ENCODE peak calls at places on chromosomes 2 and 18, in eight cellular contexts. One of them, this sample, is unnamed.

GRCh38 chr18:36627616-36628015 is 201.2 kb downstream of the TPGS2 start:
- DNase-seq in GM23338: no peak
- DNase-seq in activated naive CD4-positive, alpha-beta T cell: no peak
- DNase-seq in A549: no peak
- DNase-seq in bronchial epithelial cell: peak
- DNase-seq in foreskin fibroblast: peak
- DNase-seq in activated T-helper 1 cell treated with anti-CD3 and anti-CD28 coated beads, Interleukin-2, amount 50 U/mL, for 16 hours: no peak
- DNase-seq in T-helper 1 cell: no peak
- DNase-seq in this sample: no peak

GRCh38 chr2:134367915-134368911 is 114.3 kb downstream of the MGAT5 start:
- DNase-seq in GM23338: no peak
- DNase-seq in activated naive CD4-positive, alpha-beta T cell: no peak
- DNase-seq in A549: no peak
- DNase-seq in bronchial epithelial cell: no peak
- DNase-seq in foreskin fibroblast: peak
- DNase-seq in activated T-helper 1 cell treated with anti-CD3 and anti-CD28 coated beads, Interleukin-2, amount 50 U/mL, for 16 hours: no peak
- DNase-seq in T-helper 1 cell: no peak
- DNase-seq in this sample: no peak

GRCh38 chr2:71813801-71814470 is 333.7 kb downstream of the CYP26B1 start:
- DNase-seq in GM23338: no peak
- DNase-seq in activated naive CD4-positive, alpha-beta T cell: no peak
- DNase-seq in A549: no peak
- DNase-seq in bronchial epithelial cell: no peak
- DNase-seq in foreskin fibroblast: no peak
- DNase-seq in activated T-helper 1 cell treated with anti-CD3 and anti-CD28 coated beads, Interleukin-2, amount 50 U/mL, for 16 hours: no peak
- DNase-seq in T-helper 1 cell: no peak
- DNase-seq in this sample: no peak

GRCh38 chr2:70304501-70304900 is 2.6 kb upstream of the FAM136A start:
- DNase-seq in GM23338: no peak
- DNase-seq in activated naive CD4-positive, alpha-beta T cell: no peak
- DNase-seq in A549: no peak
- DNase-seq in bronchial epithelial cell: peak
- DNase-seq in foreskin fibroblast: no peak
- DNase-seq in activated T-helper 1 cell treated with anti-CD3 and anti-CD28 coated beads, Interleukin-2, amount 50 U/mL, for 16 hours: no peak
- DNase-seq in T-helper 1 cell: no peak
- DNase-seq in this sample: no peak

GRCh38 chr2:85537600-85538506 is 1.1 kb upstream of the MAT2A start:
- DNase-seq in GM23338: peak
- DNase-seq in activated naive CD4-positive, alpha-beta T cell: no peak
- DNase-seq in A549: peak
- DNase-seq in bronchial epithelial cell: no peak
- DNase-seq in foreskin fibroblast: peak
- DNase-seq in activated T-helper 1 cell treated with anti-CD3 and anti-CD28 coated beads, Interleukin-2, amount 50 U/mL, for 16 hours: peak
- DNase-seq in T-helper 1 cell: no peak
- DNase-seq in this sample: peak

GRCh38 chr2:234911271-234911670 is 40.5 kb upstream of the SH3BP4 start:
- DNase-seq in GM23338: no peak
- DNase-seq in activated naive CD4-positive, alpha-beta T cell: no peak
- DNase-seq in A549: no peak
- DNase-seq in bronchial epithelial cell: peak
- DNase-seq in foreskin fibroblast: peak
- DNase-seq in activated T-helper 1 cell treated with anti-CD3 and anti-CD28 coated beads, Interleukin-2, amount 50 U/mL, for 16 hours: no peak
- DNase-seq in T-helper 1 cell: no peak
- DNase-seq in this sample: no peak

GRCh38 chr2:58834404-58834803 is 593.3 kb upstream of the FANCL start:
- DNase-seq in GM23338: peak
- DNase-seq in activated naive CD4-positive, alpha-beta T cell: no peak
- DNase-seq in A549: no peak
- DNase-seq in bronchial epithelial cell: peak
- DNase-seq in foreskin fibroblast: peak
- DNase-seq in activated T-helper 1 cell treated with anti-CD3 and anti-CD28 coated beads, Interleukin-2, amount 50 U/mL, for 16 hours: no peak
- DNase-seq in T-helper 1 cell: no peak
- DNase-seq in this sample: peak

GRCh38 chr2:205424326-205424725 is 258.0 kb upstream of the NRP2 start:
- DNase-seq in GM23338: no peak
- DNase-seq in activated naive CD4-positive, alpha-beta T cell: no peak
- DNase-seq in A549: no peak
- DNase-seq in bronchial epithelial cell: no peak
- DNase-seq in foreskin fibroblast: no peak
- DNase-seq in activated T-helper 1 cell treated with anti-CD3 and anti-CD28 coated beads, Interleukin-2, amount 50 U/mL, for 16 hours: no peak
- DNase-seq in T-helper 1 cell: no peak
- DNase-seq in this sample: peak

GRCh38 chr2:73886357-73886756 is 6.5 kb upstream of the ACTG2 start:
- DNase-seq in GM23338: no peak
- DNase-seq in activated naive CD4-positive, alpha-beta T cell: no peak
- DNase-seq in A549: no peak
- DNase-seq in bronchial epithelial cell: no peak
- DNase-seq in foreskin fibroblast: no peak
- DNase-seq in activated T-helper 1 cell treated with anti-CD3 and anti-CD28 coated beads, Interleukin-2, amount 50 U/mL, for 16 hours: no peak
- DNase-seq in T-helper 1 cell: no peak
- DNase-seq in this sample: no peak

GRCh38 chr2:46171441-46171953 is 125.7 kb upstream of the EPAS1 start:
- DNase-seq in GM23338: no peak
- DNase-seq in activated naive CD4-positive, alpha-beta T cell: no peak
- DNase-seq in A549: no peak
- DNase-seq in bronchial epithelial cell: peak
- DNase-seq in foreskin fibroblast: peak
- DNase-seq in activated T-helper 1 cell treated with anti-CD3 and anti-CD28 coated beads, Interleukin-2, amount 50 U/mL, for 16 hours: no peak
- DNase-seq in T-helper 1 cell: no peak
- DNase-seq in this sample: no peak

GRCh38 chr18:74803769-74804168 is 206.1 kb downstream of the ZNF407 start:
- DNase-seq in GM23338: peak
- DNase-seq in activated naive CD4-positive, alpha-beta T cell: no peak
- DNase-seq in A549: no peak
- DNase-seq in bronchial epithelial cell: no peak
- DNase-seq in foreskin fibroblast: no peak
- DNase-seq in activated T-helper 1 cell treated with anti-CD3 and anti-CD28 coated beads, Interleukin-2, amount 50 U/mL, for 16 hours: no peak
- DNase-seq in T-helper 1 cell: no peak
- DNase-seq in this sample: no peak

GRCh38 chr2:127591221-127591923 is 54.6 kb upstream of the GPR17 start:
- DNase-seq in GM23338: peak
- DNase-seq in activated naive CD4-positive, alpha-beta T cell: peak
- DNase-seq in A549: peak
- DNase-seq in bronchial epithelial cell: peak
- DNase-seq in foreskin fibroblast: peak
- DNase-seq in activated T-helper 1 cell treated with anti-CD3 and anti-CD28 coated beads, Interleukin-2, amount 50 U/mL, for 16 hours: peak
- DNase-seq in T-helper 1 cell: peak
- DNase-seq in this sample: peak

GRCh38 chr2:118974103-118974911 is 32.3 kb downstream of the MARCO start:
- DNase-seq in GM23338: no peak
- DNase-seq in activated naive CD4-positive, alpha-beta T cell: no peak
- DNase-seq in A549: peak
- DNase-seq in bronchial epithelial cell: peak
- DNase-seq in foreskin fibroblast: peak
- DNase-seq in activated T-helper 1 cell treated with anti-CD3 and anti-CD28 coated beads, Interleukin-2, amount 50 U/mL, for 16 hours: no peak
- DNase-seq in T-helper 1 cell: no peak
- DNase-seq in this sample: no peak

GRCh38 chr2:38619458-38620164 is 16.9 kb upstream of the HNRNPLL start:
- DNase-seq in GM23338: no peak
- DNase-seq in activated naive CD4-positive, alpha-beta T cell: no peak
- DNase-seq in A549: no peak
- DNase-seq in bronchial epithelial cell: peak
- DNase-seq in foreskin fibroblast: peak
- DNase-seq in activated T-helper 1 cell treated with anti-CD3 and anti-CD28 coated beads, Interleukin-2, amount 50 U/mL, for 16 hours: no peak
- DNase-seq in T-helper 1 cell: no peak
- DNase-seq in this sample: no peak

GRCh38 chr2:25400576-25401241 is 59.0 kb upstream of the DNMT3A start:
- DNase-seq in GM23338: no peak
- DNase-seq in activated naive CD4-positive, alpha-beta T cell: no peak
- DNase-seq in A549: no peak
- DNase-seq in bronchial epithelial cell: no peak
- DNase-seq in foreskin fibroblast: no peak
- DNase-seq in activated T-helper 1 cell treated with anti-CD3 and anti-CD28 coated beads, Interleukin-2, amount 50 U/mL, for 16 hours: no peak
- DNase-seq in T-helper 1 cell: no peak
- DNase-seq in this sample: no peak

GRCh38 chr2:203685081-203685621 is 21.3 kb upstream of the CD28 start:
- DNase-seq in GM23338: no peak
- DNase-seq in activated naive CD4-positive, alpha-beta T cell: no peak
- DNase-seq in A549: no peak
- DNase-seq in bronchial epithelial cell: peak
- DNase-seq in foreskin fibroblast: peak
- DNase-seq in activated T-helper 1 cell treated with anti-CD3 and anti-CD28 coated beads, Interleukin-2, amount 50 U/mL, for 16 hours: no peak
- DNase-seq in T-helper 1 cell: no peak
- DNase-seq in this sample: no peak

GRCh38 chr18:63676526-63676925 is 14.8 kb upstream of the SERPINB3 start:
- DNase-seq in GM23338: peak
- DNase-seq in activated naive CD4-positive, alpha-beta T cell: no peak
- DNase-seq in A549: no peak
- DNase-seq in bronchial epithelial cell: no peak
- DNase-seq in foreskin fibroblast: no peak
- DNase-seq in activated T-helper 1 cell treated with anti-CD3 and anti-CD28 coated beads, Interleukin-2, amount 50 U/mL, for 16 hours: no peak
- DNase-seq in T-helper 1 cell: no peak
- DNase-seq in this sample: peak

GRCh38 chr2:130327703-130328527 is 14.8 kb upstream of the IMP4 start:
- DNase-seq in GM23338: peak
- DNase-seq in activated naive CD4-positive, alpha-beta T cell: no peak
- DNase-seq in A549: no peak
- DNase-seq in bronchial epithelial cell: peak
- DNase-seq in foreskin fibroblast: peak
- DNase-seq in activated T-helper 1 cell treated with anti-CD3 and anti-CD28 coated beads, Interleukin-2, amount 50 U/mL, for 16 hours: no peak
- DNase-seq in T-helper 1 cell: no peak
- DNase-seq in this sample: no peak

GRCh38 chr18:79588636-79589481 is 90.7 kb upstream of the CTDP1 start:
- DNase-seq in GM23338: peak
- DNase-seq in activated naive CD4-positive, alpha-beta T cell: no peak
- DNase-seq in A549: no peak
- DNase-seq in bronchial epithelial cell: peak
- DNase-seq in foreskin fibroblast: peak
- DNase-seq in activated T-helper 1 cell treated with anti-CD3 and anti-CD28 coated beads, Interleukin-2, amount 50 U/mL, for 16 hours: no peak
- DNase-seq in T-helper 1 cell: no peak
- DNase-seq in this sample: peak

GRCh38 chr2:84631047-84631446 is 114.7 kb downstream of the DNAH6 start:
- DNase-seq in GM23338: peak
- DNase-seq in activated naive CD4-positive, alpha-beta T cell: no peak
- DNase-seq in A549: peak
- DNase-seq in bronchial epithelial cell: peak
- DNase-seq in foreskin fibroblast: peak
- DNase-seq in activated T-helper 1 cell treated with anti-CD3 and anti-CD28 coated beads, Interleukin-2, amount 50 U/mL, for 16 hours: no peak
- DNase-seq in T-helper 1 cell: no peak
- DNase-seq in this sample: peak

GRCh38 chr18:79560042-79560860 is 119.4 kb upstream of the CTDP1 start:
- DNase-seq in GM23338: no peak
- DNase-seq in activated naive CD4-positive, alpha-beta T cell: no peak
- DNase-seq in A549: no peak
- DNase-seq in bronchial epithelial cell: no peak
- DNase-seq in foreskin fibroblast: no peak
- DNase-seq in activated T-helper 1 cell treated with anti-CD3 and anti-CD28 coated beads, Interleukin-2, amount 50 U/mL, for 16 hours: no peak
- DNase-seq in T-helper 1 cell: no peak
- DNase-seq in this sample: no peak

GRCh38 chr2:54482725-54483124 is 26.6 kb downstream of the SPTBN1 start:
- DNase-seq in GM23338: no peak
- DNase-seq in activated naive CD4-positive, alpha-beta T cell: no peak
- DNase-seq in A549: no peak
- DNase-seq in bronchial epithelial cell: peak
- DNase-seq in foreskin fibroblast: peak
- DNase-seq in activated T-helper 1 cell treated with anti-CD3 and anti-CD28 coated beads, Interleukin-2, amount 50 U/mL, for 16 hours: no peak
- DNase-seq in T-helper 1 cell: no peak
- DNase-seq in this sample: peak

GRCh38 chr2:33497177-33497787 is 20.8 kb downstream of the RASGRP3 start:
- DNase-seq in GM23338: no peak
- DNase-seq in activated naive CD4-positive, alpha-beta T cell: no peak
- DNase-seq in A549: no peak
- DNase-seq in bronchial epithelial cell: no peak
- DNase-seq in foreskin fibroblast: no peak
- DNase-seq in activated T-helper 1 cell treated with anti-CD3 and anti-CD28 coated beads, Interleukin-2, amount 50 U/mL, for 16 hours: no peak
- DNase-seq in T-helper 1 cell: no peak
- DNase-seq in this sample: no peak

GRCh38 chr2:48586433-48586832 is 31.2 kb upstream of the GTF2A1L start:
- DNase-seq in GM23338: no peak
- DNase-seq in activated naive CD4-positive, alpha-beta T cell: no peak
- DNase-seq in A549: no peak
- DNase-seq in bronchial epithelial cell: no peak
- DNase-seq in foreskin fibroblast: no peak
- DNase-seq in activated T-helper 1 cell treated with anti-CD3 and anti-CD28 coated beads, Interleukin-2, amount 50 U/mL, for 16 hours: no peak
- DNase-seq in T-helper 1 cell: no peak
- DNase-seq in this sample: no peak

GRCh38 chr2:38128653-38129052 is 52.7 kb upstream of the CYP1B1 start:
- DNase-seq in GM23338: no peak
- DNase-seq in activated naive CD4-positive, alpha-beta T cell: no peak
- DNase-seq in A549: no peak
- DNase-seq in bronchial epithelial cell: no peak
- DNase-seq in foreskin fibroblast: peak
- DNase-seq in activated T-helper 1 cell treated with anti-CD3 and anti-CD28 coated beads, Interleukin-2, amount 50 U/mL, for 16 hours: no peak
- DNase-seq in T-helper 1 cell: no peak
- DNase-seq in this sample: no peak

GRCh38 chr2:150520088-150520487 is 32.6 kb upstream of the RND3 start:
- DNase-seq in GM23338: no peak
- DNase-seq in activated naive CD4-positive, alpha-beta T cell: no peak
- DNase-seq in A549: no peak
- DNase-seq in bronchial epithelial cell: peak
- DNase-seq in foreskin fibroblast: no peak
- DNase-seq in activated T-helper 1 cell treated with anti-CD3 and anti-CD28 coated beads, Interleukin-2, amount 50 U/mL, for 16 hours: no peak
- DNase-seq in T-helper 1 cell: no peak
- DNase-seq in this sample: no peak

GRCh38 chr2:106566050-106566449 is 78.9 kb downstream of the CD8B2 start:
- DNase-seq in GM23338: no peak
- DNase-seq in activated naive CD4-positive, alpha-beta T cell: no peak
- DNase-seq in A549: peak
- DNase-seq in bronchial epithelial cell: peak
- DNase-seq in foreskin fibroblast: peak
- DNase-seq in activated T-helper 1 cell treated with anti-CD3 and anti-CD28 coated beads, Interleukin-2, amount 50 U/mL, for 16 hours: no peak
- DNase-seq in T-helper 1 cell: no peak
- DNase-seq in this sample: no peak

GRCh38 chr2:55843096-55843991 is 80.2 kb downstream of the EFEMP1 start:
- DNase-seq in GM23338: no peak
- DNase-seq in activated naive CD4-positive, alpha-beta T cell: no peak
- DNase-seq in A549: peak
- DNase-seq in bronchial epithelial cell: peak
- DNase-seq in foreskin fibroblast: peak
- DNase-seq in activated T-helper 1 cell treated with anti-CD3 and anti-CD28 coated beads, Interleukin-2, amount 50 U/mL, for 16 hours: no peak
- DNase-seq in T-helper 1 cell: no peak
- DNase-seq in this sample: no peak

GRCh38 chr2:190121971-190122370 is 59.4 kb upstream of the MSTN start:
- DNase-seq in GM23338: peak
- DNase-seq in activated naive CD4-positive, alpha-beta T cell: no peak
- DNase-seq in A549: peak
- DNase-seq in bronchial epithelial cell: peak
- DNase-seq in foreskin fibroblast: peak
- DNase-seq in activated T-helper 1 cell treated with anti-CD3 and anti-CD28 coated beads, Interleukin-2, amount 50 U/mL, for 16 hours: no peak
- DNase-seq in T-helper 1 cell: no peak
- DNase-seq in this sample: peak

GRCh38 chr18:22347624-22348511 is 69.8 kb downstream of the CTAGE1 start:
- DNase-seq in GM23338: no peak
- DNase-seq in activated naive CD4-positive, alpha-beta T cell: no peak
- DNase-seq in A549: no peak
- DNase-seq in bronchial epithelial cell: peak
- DNase-seq in foreskin fibroblast: peak
- DNase-seq in activated T-helper 1 cell treated with anti-CD3 and anti-CD28 coated beads, Interleukin-2, amount 50 U/mL, for 16 hours: no peak
- DNase-seq in T-helper 1 cell: no peak
- DNase-seq in this sample: peak

GRCh38 chr18:42533010-42533409 is 578.0 kb downstream of the PIK3C3 start:
- DNase-seq in GM23338: no peak
- DNase-seq in activated naive CD4-positive, alpha-beta T cell: no peak
- DNase-seq in A549: no peak
- DNase-seq in bronchial epithelial cell: no peak
- DNase-seq in foreskin fibroblast: no peak
- DNase-seq in activated T-helper 1 cell treated with anti-CD3 and anti-CD28 coated beads, Interleukin-2, amount 50 U/mL, for 16 hours: no peak
- DNase-seq in T-helper 1 cell: no peak
- DNase-seq in this sample: no peak

GRCh38 chr2:106316937-106317336 is 122.8 kb upstream of the UXS1 start:
- DNase-seq in GM23338: no peak
- DNase-seq in activated naive CD4-positive, alpha-beta T cell: no peak
- DNase-seq in A549: no peak
- DNase-seq in bronchial epithelial cell: no peak
- DNase-seq in foreskin fibroblast: no peak
- DNase-seq in activated T-helper 1 cell treated with anti-CD3 and anti-CD28 coated beads, Interleukin-2, amount 50 U/mL, for 16 hours: no peak
- DNase-seq in T-helper 1 cell: no peak
- DNase-seq in this sample: no peak

GRCh38 chr2:71570951-71571460 is 117.6 kb downstream of the DYSF start:
- DNase-seq in GM23338: no peak
- DNase-seq in activated naive CD4-positive, alpha-beta T cell: no peak
- DNase-seq in A549: no peak
- DNase-seq in bronchial epithelial cell: no peak
- DNase-seq in foreskin fibroblast: no peak
- DNase-seq in activated T-helper 1 cell treated with anti-CD3 and anti-CD28 coated beads, Interleukin-2, amount 50 U/mL, for 16 hours: no peak
- DNase-seq in T-helper 1 cell: no peak
- DNase-seq in this sample: no peak

GRCh38 chr2:233706720-233707119 is 6.0 kb upstream of the UGT1A5 start:
- DNase-seq in GM23338: no peak
- DNase-seq in activated naive CD4-positive, alpha-beta T cell: no peak
- DNase-seq in A549: no peak
- DNase-seq in bronchial epithelial cell: peak
- DNase-seq in foreskin fibroblast: peak
- DNase-seq in activated T-helper 1 cell treated with anti-CD3 and anti-CD28 coated beads, Interleukin-2, amount 50 U/mL, for 16 hours: no peak
- DNase-seq in T-helper 1 cell: no peak
- DNase-seq in this sample: no peak